ENCODE peak calls at places on chromosome 19, in seven cellular contexts. T is K562, W is psoas muscle, M is aorta, O is cardiac muscle cell, S is IMR-90, L is esophagus squamous epithelium. P is an unnamed sample.

GRCh38 chr19:3154957-3155736 is 19.3 kb downstream of the GNA15 start:
- DNase-seq in T (peak; percentile 92), W (peak; percentile 80), M (peak; percentile 92), O (no peak), S (peak; percentile 99), L (peak; percentile 32), P (peak; percentile 65)

GRCh38 chr19:38693380-38694223 is 46.2 kb downstream of the ACTN4 start:
- DNase-seq in T (no peak), W (no peak), M (no peak), O (no peak), S (peak; percentile 63), L (no peak), P (no peak)

GRCh38 chr19:7441468-7442146 is 47.2 kb downstream of the PEX11G start:
- DNase-seq in T (no peak), W (no peak), M (no peak), O (no peak), S (no peak), L (no peak), P (no peak)

GRCh38 chr19:30063184-30064020 is 121.4 kb downstream of the URI1 start:
- DNase-seq in T (no peak), W (no peak), M (no peak), O (no peak), S (no peak), L (no peak), P (no peak)

GRCh38 chr19:31232220-31232619 is 117.0 kb downstream of the TSHZ3 start:
- DNase-seq in T (no peak), W (no peak), M (no peak), O (peak; percentile 15), S (peak; percentile 72), L (no peak), P (no peak)

GRCh38 chr19:36460046-36460445 is 29.3 kb downstream of the ZNF566 start:
- DNase-seq in T (no peak), W (no peak), M (no peak), O (no peak), S (peak; percentile 29), L (no peak), P (no peak)

GRCh38 chr19:37914908-37915307 is 7.9 kb downstream of the SIPA1L3 start:
- DNase-seq in T (no peak), W (no peak), M (no peak), O (no peak), S (no peak), L (no peak), P (no peak)

GRCh38 chr19:29532956-29533355 is 7.2 kb downstream of the VSTM2B start:
- DNase-seq in T (no peak), W (no peak), M (peak; percentile 58), O (no peak), S (no peak), L (no peak), P (no peak)

GRCh38 chr19:898663-899062 is 5.4 kb downstream of the RNU6-9 start:
- DNase-seq in T (no peak), W (no peak), M (no peak), O (no peak), S (no peak), L (no peak), P (peak; percentile 71)

GRCh38 chr19:4867534-4868285 is at the start of gene PLIN3:
- DNase-seq in T (peak; percentile 100), W (peak; percentile 99), M (peak; percentile 100), O (peak; percentile 96), S (peak; percentile 93), L (peak; percentile 82), P (peak; percentile 94)

GRCh38 chr19:5113101-5113557 is 144.2 kb downstream of the KDM4B start:
- DNase-seq in T (no peak), W (no peak), M (no peak), O (no peak), S (peak; percentile 64), L (no peak), P (peak; percentile 72)

GRCh38 chr19:48247212-48247611 is 8.5 kb downstream of the CARD8 start:
- DNase-seq in T (no peak), W (no peak), M (no peak), O (no peak), S (no peak), L (no peak), P (no peak)

GRCh38 chr19:48244289-48244688 is 11.4 kb downstream of the CARD8 start:
- DNase-seq in T (no peak), W (no peak), M (no peak), O (no peak), S (no peak), L (no peak), P (no peak)

GRCh38 chr19:48249502-48250014 is 6.2 kb downstream of the CARD8 start:
- DNase-seq in T (no peak), W (peak; percentile 34), M (no peak), O (no peak), S (no peak), L (no peak), P (no peak)

GRCh38 chr19:48248081-48248833 is 7.5 kb downstream of the CARD8 start:
- DNase-seq in T (no peak), W (no peak), M (no peak), O (no peak), S (no peak), L (no peak), P (no peak)

DNA sequence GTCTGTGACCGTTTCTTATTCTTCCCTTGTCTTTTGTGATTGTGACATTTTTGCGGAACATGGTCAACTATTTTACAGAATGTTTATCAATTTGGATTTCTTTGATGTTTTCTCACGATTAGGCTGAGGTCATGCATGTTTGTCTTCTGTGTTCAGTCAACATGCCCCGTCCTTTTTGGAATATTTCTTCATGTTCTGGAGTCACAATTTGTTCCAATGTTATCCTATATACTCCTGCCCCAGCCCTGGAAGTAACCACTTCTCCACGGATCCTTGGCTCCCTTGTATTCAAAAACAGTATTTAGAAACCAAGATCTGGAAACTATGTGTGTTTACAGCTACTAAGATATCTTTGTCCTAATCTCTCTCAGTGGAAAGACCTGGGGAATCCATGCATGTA is 9.6 kb downstream of the CARD8 start:
- DNase-seq in T (no peak), W (no peak), M (no peak), O (no peak), S (no peak), L (no peak), P (no peak)
- H3K4me1 ChIP-seq in T (peaks cover 4% of the 10 kb centered on the region), W (no peaks in the 10 kb centered on the region), M (no peaks in the 10 kb centered on the region), O (no peaks in the 10 kb centered on the region), S (peaks cover 2% of the 10 kb centered on the region), L (peaks cover 32% of the 10 kb centered on the region), P (no peaks in the 10 kb centered on the region)

GRCh38 chr19:19514881-19515763 is at the start of gene TSSK6:
- DNase-seq in T (no peak), W (no peak), M (no peak), O (no peak), S (no peak), L (no peak), P (no peak)

GRCh38 chr19:19514215-19514633 is 1.1 kb downstream of the TSSK6 start:
- DNase-seq in T (no peak), W (peak; percentile 74), M (peak; percentile 90), O (no peak), S (no peak), L (no peak), P (no peak)

GRCh38 chr19:19513671-19514070 is 1.7 kb downstream of the TSSK6 start:
- DNase-seq in T (no peak), W (no peak), M (no peak), O (no peak), S (no peak), L (no peak), P (no peak)

GRCh38 chr19:19517235-19517619 is 1.2 kb downstream of the NDUFA13 start:
- DNase-seq in T (no peak), W (no peak), M (no peak), O (no peak), S (no peak), L (no peak), P (no peak)

GRCh38 chr19:19515764-19516519 is at the start of gene NDUFA13:
- DNase-seq in T (peak; percentile 89), W (peak; percentile 93), M (peak; percentile 97), O (peak; percentile 91), S (peak; percentile 90), L (peak; percentile 54), P (peak; percentile 91)
- H3K4me3 ChIP-seq in T (peak within 1 kb of the TSS; percentile 90), W (peak within 1 kb of the TSS; percentile 76), M (peak within 1 kb of the TSS; percentile 85), O (peak within 1 kb of the TSS; percentile 66), S (peak within 1 kb of the TSS; percentile 60), L (peak within 1 kb of the TSS; percentile 82), P (peak within 1 kb of the TSS; percentile 98)

GRCh38 chr19:15279326-15279904 is 47.2 kb upstream of the EPHX3 start:
- DNase-seq in T (no peak), W (no peak), M (no peak), O (no peak), S (no peak), L (no peak), P (no peak)

GRCh38 chr19:15269806-15270205 is 37.6 kb upstream of the EPHX3 start:
- DNase-seq in T (no peak), W (no peak), M (no peak), O (no peak), S (no peak), L (no peak), P (no peak)

GRCh38 chr19:15268928-15269253 is 36.6 kb upstream of the EPHX3 start:
- DNase-seq in T (no peak), W (no peak), M (no peak), O (no peak), S (no peak), L (no peak), P (no peak)

GRCh38 chr19:15276620-15277019 is 44.4 kb upstream of the EPHX3 start:
- DNase-seq in T (no peak), W (no peak), M (no peak), O (no peak), S (no peak), L (no peak), P (no peak)

GRCh38 chr19:15274477-15274876 is 42.2 kb upstream of the EPHX3 start:
- DNase-seq in T (no peak), W (no peak), M (no peak), O (no peak), S (no peak), L (no peak), P (no peak)
- H3K4me1 ChIP-seq in T (peaks cover 4% of the 10 kb centered on the region), W (peaks cover 84% of the 10 kb centered on the region), M (no peaks in the 10 kb centered on the region), O (peaks cover 31% of the 10 kb centered on the region), S (peaks cover 10% of the 10 kb centered on the region), L (peaks cover 87% of the 10 kb centered on the region), P (peaks cover 5% of the 10 kb centered on the region)

GRCh38 chr19:17554968-17555479 is 425 bp upstream of the COLGALT1 start:
- DNase-seq in T (no peak), W (no peak), M (no peak), O (no peak), S (no peak), L (no peak), P (no peak)

GRCh38 chr19:17555480-17555928 is at the start of gene COLGALT1:
- DNase-seq in T (peak; percentile 97), W (peak; percentile 99), M (peak; percentile 100), O (peak; percentile 100), S (peak; percentile 94), L (peak; percentile 96), P (peak; percentile 98)

GRCh38 chr19:17550076-17550667 is 5.3 kb upstream of the COLGALT1 start:
- DNase-seq in T (no peak), W (no peak), M (no peak), O (no peak), S (no peak), L (no peak), P (no peak)

GRCh38 chr19:17555929-17556813 is 722 bp downstream of the COLGALT1 start:
- DNase-seq in T (peak; percentile 47), W (peak; percentile 77), M (peak; percentile 84), O (peak; percentile 44), S (peak; percentile 44), L (no peak), P (peak; percentile 66)

DNA sequence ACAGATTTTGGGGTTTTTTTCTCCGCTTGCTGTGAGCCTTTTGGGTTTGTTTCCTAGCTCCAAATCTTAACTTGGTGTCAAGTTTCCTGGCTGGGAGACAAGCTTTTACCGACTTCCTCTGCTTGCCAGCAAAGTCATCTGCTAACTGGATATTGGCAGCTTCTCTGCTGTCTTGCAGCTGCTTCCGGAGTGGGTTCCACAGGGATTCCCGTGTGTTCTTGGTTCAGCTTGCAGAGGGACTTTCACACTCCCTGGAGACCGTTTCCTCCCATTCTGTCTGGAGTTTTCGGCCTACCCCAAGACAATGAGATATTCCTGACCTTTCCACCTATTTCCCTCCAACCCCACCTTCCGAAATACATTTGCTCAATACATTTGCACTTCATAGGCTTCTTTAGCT is 2.2 kb upstream of the COLGALT1 start:
- DNase-seq in T (peak; percentile 35), W (peak; percentile 65), M (no peak), O (no peak), S (peak; percentile 95), L (no peak), P (peak; percentile 54)
- H3K4me3 ChIP-seq in T (no peak overlapping the region), W (no peak overlapping the region), M (no peak overlapping the region), O (no peak overlapping the region), S (no peak overlapping the region), L (no peak overlapping the region), P (no peak overlapping the region)

P was measured in BE2C.